ENCODE peak calls at places on chromosome 17, in eight cellular contexts. I, C, B, W, S, N, L and M are unnamed samples.

GRCh38 chr17:56029980-56030624 is 123.2 kb upstream of the ANKFN1 start:
- DNase-seq in S (no peak), B (no peak), N (no peak), I (no peak), W (no peak), L (no peak), C (no peak), M (no peak)

GRCh38 chr17:65177901-65178300 is 40.7 kb downstream of the RGS9 start:
- DNase-seq in C (no peak), N (peak; percentile 59), B (no peak), L (no peak), S (no peak), W (peak; percentile 64), I (peak; percentile 66), M (no peak)

GRCh38 chr17:45090711-45091110 is 29.6 kb downstream of the NMT1 start:
- DNase-seq in W (peak; percentile 16), C (no peak), B (no peak), I (no peak), S (no peak), L (no peak), N (no peak), M (no peak)

GRCh38 chr17:67157732-67158639 is 87.0 kb downstream of the HELZ start:
- DNase-seq in B (no peak), N (peak; percentile 60), C (no peak), I (peak; percentile 54), W (peak; percentile 41), L (peak; percentile 36), S (no peak), M (no peak)

GRCh38 chr17:35740997-35741931 is 9.8 kb downstream of the RASL10B start:
- DNase-seq in N (no peak), S (no peak), C (no peak), I (no peak), B (no peak), L (peak; percentile 49), W (no peak), M (no peak)

GRCh38 chr17:69213059-69213813 is 15.4 kb downstream of the ABCA10 start:
- DNase-seq in B (no peak), W (no peak), C (no peak), S (no peak), L (no peak), N (no peak), I (no peak), M (no peak)

GRCh38 chr17:251531-251930 is 70.1 kb upstream of the DOC2B start:
- DNase-seq in N (no peak), S (no peak), L (no peak), B (no peak), C (no peak), W (no peak), I (no peak), M (no peak)

GRCh38 chr17:63772801-63773271 is 561 bp downstream of the CCDC47 start:
- DNase-seq in C (no peak), I (peak; percentile 28), S (no peak), W (peak; percentile 25), N (peak; percentile 30), B (no peak), L (no peak), M (no peak)

GRCh38 chr17:65163990-65164495 is 26.9 kb downstream of the RGS9 start:
- DNase-seq in W (peak; percentile 66), S (peak; percentile 8), L (peak; percentile 11), B (no peak), N (peak; percentile 80), C (peak; percentile 41), I (no peak), M (no peak)

GRCh38 chr17:44664867-44665266 is 8.6 kb downstream of the MEIOC start:
- DNase-seq in N (no peak), S (no peak), I (no peak), W (no peak), L (no peak), B (no peak), C (no peak), M (no peak)

GRCh38 chr17:48002208-48002919 is 31.5 kb downstream of the CDK5RAP3 start:
- DNase-seq in S (peak; percentile 51), C (no peak), N (peak; percentile 94), B (peak; percentile 20), I (peak; percentile 70), L (no peak), W (peak; percentile 77), M (no peak)

GRCh38 chr17:82372591-82373452 is 1.3 kb downstream of the UTS2R start:
- DNase-seq in B (no peak), S (no peak), C (no peak), N (no peak), W (no peak), I (no peak), L (no peak), M (no peak)

GRCh38 chr17:34647511-34647910 is 68.1 kb downstream of the TMEM132E start:
- DNase-seq in N (no peak), S (no peak), C (no peak), I (no peak), L (no peak), B (no peak), W (no peak), M (no peak)

GRCh38 chr17:80812362-80813088 is 179.1 kb upstream of the CHMP6 start:
- DNase-seq in C (no peak), B (no peak), L (no peak), S (no peak), I (no peak), W (no peak), N (no peak), M (no peak)

GRCh38 chr17:76384222-76384986 is at the start of gene SPHK1:
- DNase-seq in C (peak; percentile 75), N (peak; percentile 89), I (peak; percentile 79), W (peak; percentile 86), B (peak; percentile 82), L (peak; percentile 83), S (peak; percentile 78), M (peak; percentile 44)

GRCh38 chr17:34370997-34371395 is 8.0 kb upstream of the CCL1 start:
- DNase-seq in S (no peak), C (no peak), L (no peak), B (no peak), I (peak; percentile 58), N (peak; percentile 4), W (no peak), M (no peak)

DNA sequence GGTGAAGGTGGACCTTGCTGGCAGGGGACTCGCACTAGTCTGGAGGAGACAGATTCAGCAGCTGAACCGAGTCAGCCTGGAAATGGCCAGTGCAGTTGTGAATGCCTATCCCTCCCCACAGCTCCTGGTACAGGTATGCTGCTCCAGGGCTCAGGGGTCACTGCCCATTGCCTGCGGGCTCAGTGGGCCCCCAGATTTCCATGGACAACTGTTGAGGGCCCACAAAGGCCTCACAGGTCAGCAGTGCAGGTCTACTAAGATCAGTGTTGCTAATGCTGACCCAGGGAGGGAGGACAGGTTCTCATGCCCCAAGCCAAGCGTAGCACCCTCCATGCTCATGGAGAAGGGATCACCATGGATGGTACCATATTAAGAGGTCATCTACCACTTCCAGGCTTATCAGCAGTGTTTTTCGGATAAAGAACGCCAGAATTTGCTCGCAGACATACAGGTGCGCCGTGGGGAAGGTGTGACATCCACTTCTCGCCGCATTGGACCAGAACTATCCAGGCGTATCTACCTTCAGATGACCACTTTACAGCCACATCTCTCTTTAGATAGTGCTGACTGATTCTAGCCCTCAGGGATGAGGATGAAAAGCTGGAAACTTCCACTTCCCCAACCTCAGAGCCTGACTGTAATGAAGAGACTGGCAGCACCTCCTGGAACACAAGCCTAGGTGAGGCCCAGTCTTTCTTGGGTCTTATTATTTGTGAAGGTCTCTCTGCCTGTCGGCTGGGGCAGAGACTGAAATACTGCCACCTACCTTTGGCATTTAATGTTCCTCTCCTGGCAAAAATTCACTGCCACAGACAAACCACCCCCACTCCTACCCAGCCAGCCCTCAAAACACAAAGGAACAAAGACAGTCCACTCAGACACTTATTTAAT is 7.6 kb downstream of the EME1 start:
- DNase-seq in W (no peak), C (no peak), L (no peak), I (no peak), N (peak; percentile 36), B (no peak), S (no peak), M (no peak)
- TF ChIP-seq CTCF in W (peak; percentile 8), C (no peak), L (peak; percentile 37), I (peak; percentile 14), N (peak; percentile 47), B (no peak), S (no peak), M (no peak)

GRCh38 chr17:39261286-39261685 is 35.5 kb upstream of the STAC2 start:
- DNase-seq in S (peak; percentile 70), C (no peak), B (no peak), W (no peak), I (no peak), L (peak; percentile 45), N (no peak), M (no peak)
- TF ChIP-seq CTCF in S (peak; percentile 86), C (no peak), B (peak; percentile 8), W (peak; percentile 10), I (peak; percentile 10), L (peak; percentile 27), N (peak; percentile 48), M (peak; percentile 33)

DNA sequence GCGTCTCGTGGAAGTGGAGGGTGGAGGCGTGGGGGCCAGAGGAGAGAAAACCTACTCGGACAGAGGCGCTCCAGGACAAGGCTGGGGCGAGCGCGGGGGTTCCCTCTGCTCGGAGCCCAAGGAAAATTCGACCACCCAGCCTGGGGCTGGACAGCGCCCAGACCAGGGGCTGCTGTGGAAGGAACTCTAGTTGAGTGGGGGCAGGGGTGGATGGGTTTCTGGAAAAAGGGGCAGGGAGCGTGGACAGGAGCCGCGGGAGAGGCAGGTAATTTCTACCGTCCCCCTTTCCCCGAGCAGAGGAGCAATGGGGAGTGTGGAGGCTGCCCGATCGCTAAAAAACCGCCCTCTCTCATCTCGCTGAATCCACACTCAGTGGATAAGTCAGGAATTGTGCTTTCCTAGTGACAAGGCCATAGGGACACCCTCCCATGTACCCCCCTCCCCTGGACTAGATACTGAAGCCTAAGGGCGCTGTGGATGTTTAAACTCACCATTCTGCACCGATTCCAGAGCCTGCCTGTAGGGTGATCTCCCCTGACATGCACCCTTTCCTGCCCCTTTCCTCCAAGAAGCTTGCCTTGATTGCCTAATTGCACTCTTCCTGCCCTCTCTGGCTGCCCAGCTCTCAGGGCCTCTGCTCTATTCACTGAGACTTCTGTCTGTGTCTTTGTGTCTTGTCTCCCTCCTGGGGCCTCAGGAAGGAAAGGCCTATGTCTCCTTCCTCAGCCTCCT is 90.7 kb upstream of the TMEM97 start:
- DNase-seq in S (no peak), I (no peak), B (no peak), L (peak; percentile 74), W (no peak), C (no peak), N (no peak), M (no peak)
- TF ChIP-seq CTCF in S (no peak), I (peak; percentile 32), B (no peak), L (peak; percentile 57), W (peak; percentile 24), C (no peak), N (no peak), M (peak; percentile 30)

DNA sequence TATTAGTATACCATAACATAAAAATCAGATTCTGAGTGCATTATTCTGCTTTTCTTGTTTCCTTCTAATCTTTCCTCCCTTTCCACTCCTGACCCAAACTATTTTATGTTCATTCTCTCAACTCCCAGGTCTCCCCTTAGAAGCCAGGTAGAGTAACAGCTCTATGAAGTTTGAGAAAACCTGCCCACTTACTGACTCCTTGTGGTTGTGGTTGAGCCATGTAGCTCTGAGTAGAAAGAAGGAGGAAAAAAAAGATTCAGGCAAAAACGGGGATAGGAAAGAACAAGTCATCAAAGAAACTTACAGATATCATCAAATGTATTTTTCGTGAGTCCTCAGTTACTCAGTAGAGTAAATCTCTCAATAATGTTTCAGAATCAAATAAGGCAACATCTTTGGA is 216.7 kb downstream of the PMP22 start:
- DNase-seq in W (no peak), N (no peak), B (no peak), S (no peak), I (no peak), C (no peak), L (no peak), M (no peak)
- TF ChIP-seq CTCF in W (peak; percentile 15), N (peak; percentile 27), B (no peak), S (no peak), I (no peak), C (no peak), L (no peak), M (peak; percentile 12)